ENCODE peak calls at places on chromosomes 11 and 22, in seven cellular contexts. A is EL; U is iris pigment epithelial cell; R is CD8-positive, alpha-beta T cell; Y is fibroblast of the conjunctiva; M is T47D; N is MCF 10A. J is an unnamed sample.

GRCh38 chr11:116828632-116829524 is 829 bp upstream of the APOC3 start:
- DNase-seq in A (no peak), U (no peak), R (no peak), Y (no peak), M (no peak), N (no peak), J (no peak)

GRCh38 chr22:17260950-17261349 is 41.7 kb upstream of the ADA2 start:
- DNase-seq in A (no peak), U (no peak), R (no peak), Y (no peak), M (peak), N (no peak), J (no peak)

GRCh38 chr11:44755553-44756505 is 29.1 kb downstream of the TSPAN18 start:
- DNase-seq in A (peak), U (no peak), R (no peak), Y (no peak), M (no peak), N (peak), J (peak)

GRCh38 chr11:2592559-2593392 is 107.0 kb downstream of the KCNQ1OT1 start:
- DNase-seq in A (no peak), U (no peak), R (no peak), Y (no peak), M (no peak), N (no peak), J (no peak)

GRCh38 chr11:1918436-1919315 is 827 bp upstream of the TNNT3 start:
- DNase-seq in A (no peak), U (no peak), R (no peak), Y (no peak), M (peak), N (peak), J (no peak)

GRCh38 chr22:27133951-27134664 is 476.7 kb downstream of the MIAT start:
- DNase-seq in A (peak), U (peak), R (no peak), Y (peak), M (no peak), N (peak), J (no peak)

GRCh38 chr22:40526960-40527359 is 109.6 kb downstream of the MRTFA start:
- DNase-seq in A (no peak), U (no peak), R (no peak), Y (no peak), M (no peak), N (no peak), J (no peak)

GRCh38 chr11:73431431-73431830 is 55.2 kb downstream of the RELT start:
- DNase-seq in A (no peak), U (no peak), R (no peak), Y (no peak), M (peak), N (no peak), J (no peak)

GRCh38 chr11:111559791-111560190 is 19.3 kb downstream of the LAYN start:
- DNase-seq in A (no peak), U (peak), R (no peak), Y (no peak), M (no peak), N (no peak), J (peak)

GRCh38 chr11:1153105-1153950 is 4.4 kb upstream of the MUC5AC start:
- DNase-seq in A (peak), U (no peak), R (no peak), Y (no peak), M (no peak), N (no peak), J (no peak)

GRCh38 chr22:26777402-26777801 is 120.0 kb downstream of the MIAT start:
- DNase-seq in A (peak), U (peak), R (no peak), Y (no peak), M (peak), N (no peak), J (no peak)